ENCODE peak calls at places on chromosomes 1 and 21, in five cellular contexts. R is kidney glomerular epithelial cell; E is activated B cell treated with CpG ODN at 0.5 μM for 24 hours; K is stimulated activated naive B cell treated with anti-CD40 and anti-IgM and Interleukin-4, amounts not matched to agents 10 μg/mL and 1 μg/mL and 100 μg/mL, for 72 hours; L is central memory CD4-positive, alpha-beta T cell. I is an unnamed sample.

GRCh38 chr21:25887646-25888321 is 153.0 kb downstream of the GABPA start:
- DNase-seq in R (peak), E (no peak), K (no peak), L (no peak), I (no peak)

GRCh38 chr1:154178856-154179811 is 12.8 kb downstream of the TPM3 start:
- DNase-seq in R (no peak), E (no peak), K (no peak), L (no peak), I (no peak)

GRCh38 chr1:6083801-6084467 is 38.2 kb downstream of the KCNAB2 start:
- DNase-seq in R (no peak), E (no peak), K (no peak), L (no peak), I (no peak)

GRCh38 chr1:10624256-10625050 is 149.7 kb downstream of the PEX14 start:
- DNase-seq in R (no peak), E (no peak), K (no peak), L (no peak), I (peak)

GRCh38 chr1:40078512-40079333 is 18.3 kb downstream of the PPT1 start:
- DNase-seq in R (peak), E (no peak), K (peak), L (peak), I (no peak)

GRCh38 chr1:228413241-228414010 is 3.2 kb downstream of the TRIM17 start:
- DNase-seq in R (no peak), E (no peak), K (no peak), L (no peak), I (no peak)

GRCh38 chr1:169483500-169483966 is 2.2 kb downstream of the SLC19A2 start:
- DNase-seq in R (no peak), E (no peak), K (no peak), L (no peak), I (no peak)

GRCh38 chr1:220391426-220391825 is 119.2 kb upstream of the RAB3GAP2 start:
- DNase-seq in R (no peak), E (no peak), K (no peak), L (no peak), I (no peak)

GRCh38 chr1:239899747-239900146 is 191.9 kb upstream of the FMN2 start:
- DNase-seq in R (no peak), E (no peak), K (no peak), L (no peak), I (no peak)

GRCh38 chr1:33274446-33274845 is 18.2 kb downstream of the ZNF362 start:
- DNase-seq in R (no peak), E (no peak), K (no peak), L (no peak), I (no peak)

GRCh38 chr1:43293896-43294760 is 6.7 kb upstream of the TIE1 start:
- DNase-seq in R (peak), E (no peak), K (no peak), L (no peak), I (no peak)

GRCh38 chr1:167862432-167863076 is 51.4 kb downstream of the ADCY10 start:
- DNase-seq in R (no peak), E (no peak), K (no peak), L (no peak), I (no peak)

GRCh38 chr21:42670884-42671283 is 17.5 kb downstream of the PDE9A start:
- DNase-seq in R (peak), E (no peak), K (no peak), L (no peak), I (no peak)

GRCh38 chr1:86992790-86993189 is 78.4 kb downstream of the HS2ST1 start:
- DNase-seq in R (no peak), E (no peak), K (no peak), L (no peak), I (no peak)

GRCh38 chr1:107649023-107649422 is 316.0 kb downstream of the VAV3 start:
- DNase-seq in R (peak), E (no peak), K (no peak), L (no peak), I (no peak)

GRCh38 chr1:243495032-243495431 is 239.2 kb downstream of the SDCCAG8 start:
- DNase-seq in R (no peak), E (no peak), K (no peak), L (no peak), I (no peak)

GRCh38 chr1:172960454-172961208 is 90.1 kb downstream of the TNFSF18 start:
- DNase-seq in R (peak), E (no peak), K (no peak), L (no peak), I (no peak)

GRCh38 chr1:117061986-117062415 is 1.9 kb downstream of the TTF2 start:
- DNase-seq in R (peak), E (no peak), K (no peak), L (peak), I (no peak)

GRCh38 chr1:65079941-65080340 is 68.1 kb upstream of the AK4 start:
- DNase-seq in R (no peak), E (no peak), K (no peak), L (no peak), I (no peak)

GRCh38 chr21:45283611-45284455 is 3.9 kb downstream of the POFUT2 start:
- DNase-seq in R (no peak), E (no peak), K (no peak), L (no peak), I (peak)

GRCh38 chr1:154829062-154829461 is 41.0 kb downstream of the KCNN3 start:
- DNase-seq in R (no peak), E (no peak), K (no peak), L (no peak), I (no peak)

GRCh38 chr1:34125721-34126380 is 39.2 kb downstream of the CSMD2 start:
- DNase-seq in R (no peak), E (no peak), K (no peak), L (no peak), I (no peak)

GRCh38 chr1:57363165-57363564 is 60.7 kb downstream of the DAB1 start:
- DNase-seq in R (no peak), E (no peak), K (no peak), L (no peak), I (no peak)

GRCh38 chr1:167635941-167636340 is 5.9 kb downstream of the RCSD1 start:
- DNase-seq in R (no peak), E (no peak), K (no peak), L (no peak), I (no peak)

GRCh38 chr1:8197493-8198282 is 120.2 kb upstream of the SLC45A1 start:
- DNase-seq in R (peak), E (no peak), K (no peak), L (no peak), I (peak)

GRCh38 chr1:157156058-157156541 is 17.9 kb upstream of the ETV3 start:
- DNase-seq in R (peak), E (peak), K (peak), L (peak), I (peak)

GRCh38 chr21:45867671-45868081 is 113.9 kb upstream of the COL6A1 start:
- DNase-seq in R (no peak), E (no peak), K (no peak), L (no peak), I (peak)

GRCh38 chr1:1374068-1374860 is 743 bp downstream of the AURKAIP1 start:
- DNase-seq in R (no peak), E (no peak), K (no peak), L (no peak), I (peak)

GRCh38 chr1:2003564-2004131 is at the start of gene CFAP74:
- DNase-seq in R (no peak), E (no peak), K (no peak), L (no peak), I (no peak)

GRCh38 chr21:43758811-43759210 is 17.3 kb downstream of the CSTB start:
- DNase-seq in R (no peak), E (no peak), K (no peak), L (no peak), I (no peak)

GRCh38 chr1:89429062-89429461 is 65.2 kb downstream of the GBP6 start:
- DNase-seq in R (no peak), E (no peak), K (no peak), L (no peak), I (no peak)

GRCh38 chr1:58136502-58136901 is 410.0 kb downstream of the OMA1 start:
- DNase-seq in R (no peak), E (no peak), K (no peak), L (peak), I (no peak)

GRCh38 chr21:41726970-41727783 is 39.7 kb downstream of the RIPK4 start:
- DNase-seq in R (no peak), E (no peak), K (no peak), L (no peak), I (no peak)

GRCh38 chr21:16013570-16013969 is 283.8 kb downstream of the USP25 start:
- DNase-seq in R (no peak), E (no peak), K (no peak), L (no peak), I (no peak)

GRCh38 chr1:58786184-58786926 is 2.5 kb upstream of the JUN start:
- DNase-seq in R (no peak), E (no peak), K (no peak), L (no peak), I (no peak)